ENCODE peak calls at places on chromosomes 12 and 14, in six cellular contexts. H is myocyte; P is psoas muscle; A is T-helper 9 cell; D is COR-L47; I is T-helper 2 cell treated with Interferon-gamma antibody and Interleukin-4, amounts not matched to agents 5 μg/mL and 100 μg/mL, for 36 hours. N is an unnamed sample.

GRCh38 chr12:94193623-94194022 is 45.2 kb downstream of the PLXNC1 start:
- DNase-seq in H (no peak), A (no peak), P (no peak), D (no peak), I (no peak), N (no peak)

GRCh38 chr12:47236109-47236714 is 156.5 kb upstream of the AMIGO2 start:
- DNase-seq in I (no peak), H (peak; percentile 79), A (no peak), P (no peak), D (no peak), N (no peak)

GRCh38 chr12:67807808-67808207 is 159.3 kb downstream of the DYRK2 start:
- DNase-seq in I (no peak), D (no peak), H (no peak), A (no peak), P (no peak), N (no peak)

GRCh38 chr12:29566441-29566840 is 69.0 kb upstream of the OVCH1 start:
- DNase-seq in H (peak; percentile 43), D (no peak), I (no peak), P (no peak), A (no peak), N (no peak)

GRCh38 chr12:46185686-46186085 is 83.2 kb downstream of the SLC38A1 start:
- DNase-seq in D (no peak), A (no peak), H (no peak), I (no peak), P (no peak), N (no peak)

GRCh38 chr12:132066345-132066685 is 77.8 kb downstream of the DDX51 start:
- DNase-seq in I (peak; percentile 48), A (no peak), P (no peak), D (no peak), H (no peak), N (no peak)

GRCh38 chr12:121534495-121535148 is 46.2 kb downstream of the KDM2B start:
- DNase-seq in H (no peak), D (no peak), P (no peak), I (peak; percentile 45), A (peak; percentile 63), N (no peak)

GRCh38 chr12:80979821-80980220 is 42.1 kb upstream of the LIN7A start:
- DNase-seq in A (no peak), I (no peak), D (no peak), P (no peak), H (no peak), N (peak; percentile 32)

GRCh38 chr14:88831285-88831684 is 6.8 kb downstream of the TTC8 start:
- DNase-seq in P (no peak), D (no peak), A (no peak), I (no peak), H (no peak), N (no peak)

GRCh38 chr12:123075092-123075491 is 75.8 kb downstream of the PITPNM2 start:
- DNase-seq in H (no peak), D (no peak), A (no peak), I (no peak), P (no peak), N (no peak)

GRCh38 chr12:80632835-80633234 is 74.6 kb upstream of the MYF6 start:
- DNase-seq in P (no peak), A (no peak), I (no peak), D (no peak), H (peak; percentile 61), N (peak; percentile 23)

GRCh38 chr14:105100931-105101330 is 35.7 kb upstream of the GPR132 start:
- DNase-seq in A (no peak), P (no peak), H (no peak), D (no peak), I (no peak), N (no peak)

GRCh38 chr12:25491396-25491948 is 61.6 kb downstream of the LMNTD1 start:
- DNase-seq in A (no peak), D (no peak), I (no peak), H (no peak), P (no peak), N (no peak)

GRCh38 chr14:91417134-91417982 is at the start of gene CCDC88C:
- DNase-seq in H (peak; percentile 59), P (peak; percentile 65), A (peak; percentile 65), I (peak; percentile 84), D (peak; percentile 74), N (peak; percentile 85)

GRCh38 chr12:118271199-118271598 is 101.5 kb downstream of the TAOK3 start:
- DNase-seq in H (no peak), A (no peak), P (no peak), I (no peak), D (no peak), N (no peak)

GRCh38 chr14:94677239-94677612 is 65.0 kb downstream of the SERPINA3 start:
- DNase-seq in H (no peak), A (no peak), I (no peak), P (no peak), D (no peak), N (no peak)

GRCh38 chr12:64836856-64837255 is 12.4 kb downstream of the TBC1D30 start:
- DNase-seq in D (no peak), P (no peak), A (no peak), I (no peak), H (no peak), N (no peak)

GRCh38 chr14:54653764-54654469 is 87.0 kb downstream of the SAMD4A start:
- DNase-seq in P (peak; percentile 53), H (peak; percentile 90), I (no peak), A (no peak), D (no peak), N (no peak)

GRCh38 chr12:95385246-95385645 is 88.7 kb upstream of the METAP2 start:
- DNase-seq in A (no peak), H (peak; percentile 98), D (no peak), I (no peak), P (peak; percentile 39), N (peak; percentile 28)

GRCh38 chr12:69783365-69783764 is 41.7 kb upstream of the MYRFL start:
- DNase-seq in D (no peak), H (no peak), A (no peak), P (no peak), I (no peak), N (no peak)

GRCh38 chr14:36944307-36945010 is 227.9 kb downstream of the SLC25A21 start:
- DNase-seq in D (no peak), A (no peak), P (no peak), H (peak; percentile 88), I (no peak), N (no peak)

GRCh38 chr14:95466506-95466905 is 49.9 kb downstream of the SYNE3 start:
- DNase-seq in P (no peak), D (no peak), A (no peak), H (no peak), I (no peak), N (no peak)

GRCh38 chr12:58097741-58098140 is 156.4 kb downstream of the ATP23 start:
- DNase-seq in A (no peak), I (no peak), P (no peak), D (no peak), H (no peak), N (no peak)

N was measured in RPMI8226.